ENCODE peak calls at places on chromosomes 6 and 20, in seven cellular contexts. V is IMR-90; M is cardiac muscle cell; O is CD8-positive, alpha-beta memory T cell; D is psoas muscle; U is neuronal stem cell; Y is lung. I is an unnamed sample.

GRCh38 chr6:8556370-8557018 is 121.1 kb upstream of the SLC35B3 start:
- DNase-seq in O (no peak), U (no peak), D (no peak), Y (no peak), V (peak), M (no peak), I (no peak)

GRCh38 chr6:165987483-165988305 is 180.0 kb downstream of the TBXT start:
- DNase-seq in V (peak), O (no peak), D (peak), U (no peak), M (peak), Y (no peak), I (peak)

GRCh38 chr6:25748049-25748448 is 6.5 kb upstream of the SLC17A4 start:
- DNase-seq in D (no peak), V (no peak), O (no peak), M (no peak), U (no peak), Y (no peak), I (no peak)

GRCh38 chr6:26197736-26198625 is 110.8 kb downstream of the HFE start:
- DNase-seq in U (no peak), M (peak), O (peak), V (peak), Y (no peak), D (no peak), I (no peak)

GRCh38 chr6:22308939-22309338 is 12.1 kb upstream of the PRL start:
- DNase-seq in Y (no peak), O (no peak), M (no peak), U (no peak), V (no peak), D (no peak), I (no peak)

GRCh38 chr6:154488276-154488627 is 22.2 kb downstream of the CNKSR3 start:
- DNase-seq in O (no peak), M (no peak), D (no peak), V (peak), U (no peak), Y (no peak), I (no peak)

GRCh38 chr20:36506253-36506652 is 35.1 kb upstream of the MYL9 start:
- DNase-seq in D (no peak), O (peak), M (peak), U (no peak), V (no peak), Y (no peak), I (no peak)

GRCh38 chr6:148497256-148497655 is 154.6 kb downstream of the SASH1 start:
- DNase-seq in D (no peak), U (no peak), O (no peak), M (no peak), V (peak), Y (no peak), I (no peak)

GRCh38 chr6:82144007-82144851 is 103.3 kb downstream of the IBTK start:
- DNase-seq in V (peak), Y (no peak), O (no peak), U (no peak), D (no peak), M (peak), I (no peak)

GRCh38 chr20:38658879-38659612 is 57.4 kb downstream of the ARHGAP40 start:
- DNase-seq in D (no peak), V (no peak), Y (no peak), U (no peak), M (peak), O (peak), I (no peak)

GRCh38 chr20:62692176-62692575 is 16.5 kb upstream of the NTSR1 start:
- DNase-seq in O (no peak), M (no peak), D (no peak), V (no peak), U (no peak), Y (no peak), I (no peak)

GRCh38 chr6:81263531-81264168 is 488.8 kb downstream of the TENT5A start:
- DNase-seq in U (no peak), Y (no peak), D (no peak), O (no peak), V (no peak), M (no peak), I (no peak)

GRCh38 chr6:157134402-157135074 is 188.8 kb downstream of the TMEM242 start:
- DNase-seq in U (no peak), D (no peak), O (no peak), M (no peak), Y (no peak), V (peak), I (no peak)

GRCh38 chr6:135675862-135676261 is 175.6 kb upstream of the PDE7B start:
- DNase-seq in O (peak), D (no peak), M (peak), U (peak), Y (no peak), V (peak), I (no peak)

GRCh38 chr20:1086273-1087213 is 31.9 kb upstream of the PSMF1 start:
- DNase-seq in O (no peak), U (no peak), M (no peak), V (no peak), Y (no peak), D (no peak), I (no peak)

GRCh38 chr20:6714202-6714800 is 53.2 kb upstream of the BMP2 start:
- DNase-seq in M (no peak), V (no peak), O (no peak), Y (no peak), D (no peak), U (no peak), I (no peak)

GRCh38 chr6:56850618-56851017 is 104.3 kb upstream of the BEND6 start:
- DNase-seq in D (no peak), M (no peak), Y (no peak), U (no peak), V (no peak), O (no peak), I (no peak)

GRCh38 chr20:64083380-64084208 is 604 bp downstream of the LKAAEAR1 start:
- DNase-seq in O (peak), Y (peak), M (peak), D (peak), V (peak), U (peak), I (peak)

GRCh38 chr6:32942555-32942954 is 1.7 kb upstream of the HLA-DMB start:
- DNase-seq in O (no peak), U (no peak), M (no peak), Y (no peak), V (no peak), D (no peak), I (no peak)
- H3K4me3 ChIP-seq in O (no peak), U (no peak), M (no peak), Y (no peak), V (no peak), D (no peak), I (no peak)

DNA sequence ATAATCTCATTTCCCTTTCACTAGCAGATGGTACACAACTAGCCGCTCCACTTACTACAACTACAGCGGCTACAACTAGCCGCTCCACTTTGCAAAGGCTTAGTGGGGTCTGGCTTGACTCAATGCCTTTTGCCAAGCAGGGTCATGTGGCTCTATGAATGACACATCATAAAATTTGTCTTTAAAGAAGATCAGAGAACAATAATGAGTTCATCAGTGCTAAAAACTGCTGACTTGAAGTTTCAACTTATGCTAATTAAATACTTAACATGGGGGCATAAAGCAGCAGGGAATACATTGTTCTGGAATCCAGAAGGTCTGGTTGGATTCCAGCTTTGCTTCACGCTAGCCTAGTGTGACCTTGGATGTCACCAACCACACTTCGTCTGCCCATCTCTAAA is 2.0 kb upstream of the MICAL1 start:
- DNase-seq in Y (no peak), V (no peak), M (no peak), O (no peak), U (no peak), D (no peak), I (no peak)
- H3K4me3 ChIP-seq in Y (no peak), V (no peak), M (no peak), O (no peak), U (no peak), D (peak), I (no peak)

GRCh38 chr6:41344865-41345264 is 9.5 kb downstream of the NCR2 start:
- DNase-seq in D (no peak), U (no peak), O (peak), M (no peak), V (no peak), Y (peak), I (no peak)
- H3K4me3 ChIP-seq in D (no peak), U (no peak), O (no peak), M (no peak), V (no peak), Y (no peak), I (no peak)

GRCh38 chr6:393391-394221 is 2.1 kb downstream of the IRF4 start:
- DNase-seq in M (peak), U (no peak), V (no peak), D (peak), O (no peak), Y (no peak), I (no peak)
- H3K4me3 ChIP-seq in M (peak), U (peak), V (no peak), D (peak), O (peak), Y (peak), I (peak)

DNA sequence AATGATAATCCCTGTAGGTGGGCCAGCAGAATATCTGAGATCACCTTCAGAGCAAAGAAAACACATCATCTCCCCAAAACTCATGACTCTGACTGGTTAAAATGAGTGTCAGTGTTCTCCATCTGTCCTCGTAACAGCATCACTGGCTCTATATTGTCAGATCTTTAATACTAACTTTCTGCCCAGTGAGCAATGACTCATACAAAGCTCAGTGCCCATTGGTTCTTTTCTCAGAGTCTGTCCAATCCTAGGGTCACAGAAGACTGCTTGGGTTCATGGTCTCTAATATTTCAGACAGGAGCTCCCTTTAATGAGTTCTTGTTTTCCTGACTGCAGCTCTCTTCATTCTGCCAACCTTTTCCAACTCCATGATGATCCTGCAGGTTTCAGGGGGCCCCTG is 36.4 kb downstream of the HLA-DPB1 start:
- DNase-seq in Y (peak), O (peak), U (no peak), M (peak), D (no peak), V (peak), I (no peak)
- H3K4me3 ChIP-seq in Y (no peak), O (no peak), U (no peak), M (no peak), D (no peak), V (no peak), I (no peak)

DNA sequence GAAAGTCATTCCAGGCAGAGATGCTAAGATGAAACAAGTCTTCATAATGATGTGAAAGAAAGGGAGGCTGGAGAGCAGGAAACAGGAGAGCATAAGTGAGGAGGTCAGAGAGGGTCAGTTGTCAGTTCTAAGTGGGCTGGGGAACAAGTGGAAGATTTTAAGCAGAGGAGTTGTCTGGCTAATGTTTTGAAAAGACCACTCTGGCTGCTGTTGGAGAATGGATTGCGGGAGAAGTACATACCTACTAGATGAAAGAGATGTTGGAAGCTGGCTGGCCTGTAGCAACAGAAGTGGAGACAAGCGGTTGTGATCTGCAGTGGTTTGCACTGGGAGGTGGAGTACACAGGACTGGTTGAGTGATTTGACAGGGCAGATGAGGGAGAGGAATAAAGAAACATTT is 10.1 kb downstream of the SLC35F1 start:
- DNase-seq in Y (no peak), O (no peak), D (no peak), M (peak), V (no peak), U (no peak), I (no peak)
- H3K4me3 ChIP-seq in Y (no peak), O (no peak), D (no peak), M (no peak), V (no peak), U (no peak), I (no peak)